ENCODE peak calls at places on chromosomes 4 and X, in four cellular contexts. K, I, Y and Q are unnamed samples.

GRCh38 chrX:138775501-138775900 is 64.0 kb upstream of the FGF13 start:
- DNase-seq in K (peak), I (no peak), Y (no peak), Q (peak)

GRCh38 chr4:1011022-1011694 is at the start of gene FGFRL1:
- DNase-seq in Y (peak), I (peak), K (peak), Q (peak)

GRCh38 chr4:118760092-118760491 is 74.9 kb downstream of the METTL14 start:
- DNase-seq in I (no peak), K (no peak), Y (no peak), Q (no peak)

GRCh38 chr4:21113496-21114213 is 413.4 kb downstream of the PACRGL start:
- DNase-seq in K (peak), Y (no peak), I (no peak), Q (no peak)

GRCh38 chr4:185219551-185220344 is 10.3 kb downstream of the SNX25 start:
- DNase-seq in Y (no peak), K (peak), I (peak), Q (no peak)

GRCh38 chr4:75180790-75181776 is 248.2 kb downstream of the PARM1 start:
- DNase-seq in K (peak), Y (no peak), I (no peak), Q (no peak)

GRCh38 chr4:53196872-53197759 is 168.7 kb downstream of the SCFD2 start:
- DNase-seq in Y (no peak), I (no peak), K (peak), Q (peak)

GRCh38 chr4:101356928-101357327 is 9.6 kb upstream of the PPP3CA start:
- DNase-seq in K (peak), Y (no peak), I (no peak), Q (no peak)

GRCh38 chrX:68083510-68083909 is 349.8 kb downstream of the OPHN1 start:
- DNase-seq in K (no peak), Y (no peak), I (no peak), Q (no peak)

GRCh38 chrX:121641560-121641959 is 594.1 kb downstream of the GLUD2 start:
- DNase-seq in I (no peak), Y (no peak), K (peak), Q (no peak)

GRCh38 chr4:79613269-79613995 is 205.4 kb upstream of the GK2 start:
- DNase-seq in I (no peak), Y (no peak), K (no peak), Q (no peak)

GRCh38 chr4:39823193-39823592 is 125.3 kb downstream of the UBE2K start:
- DNase-seq in Y (no peak), I (no peak), K (no peak), Q (no peak)

GRCh38 chr4:45701616-45702015 is 422.2 kb downstream of the GABRG1 start:
- DNase-seq in I (no peak), Y (no peak), K (no peak), Q (no peak)

GRCh38 chr4:56902703-56903102 is 5.0 kb upstream of the REST start:
- DNase-seq in K (no peak), Y (no peak), I (no peak), Q (no peak)

GRCh38 chr4:73984736-73985527 is 3.1 kb downstream of the PPBP start:
- DNase-seq in K (peak), Y (no peak), I (no peak), Q (no peak)

GRCh38 chr4:87410669-87411068 is 11.7 kb upstream of the NUDT9 start:
- DNase-seq in Y (no peak), I (no peak), K (no peak), Q (no peak)

GRCh38 chrX:16671005-16671404 is 21.0 kb downstream of the S100G start:
- DNase-seq in K (peak), Y (no peak), I (no peak), Q (peak)

GRCh38 chr4:141247430-141247780 is 26.7 kb downstream of the ZNF330 start:
- DNase-seq in I (no peak), K (no peak), Y (no peak), Q (no peak)

GRCh38 chr4:33532821-33533220 is 2711.5 kb downstream of the ARAP2 start:
- DNase-seq in I (no peak), K (no peak), Y (no peak), Q (no peak)

GRCh38 chrX:77658886-77659285 is 127.1 kb downstream of the ATRX start:
- DNase-seq in I (no peak), K (no peak), Y (no peak), Q (no peak)

GRCh38 chrX:42195506-42195905 is 272.2 kb upstream of the CASK start:
- DNase-seq in I (no peak), Y (no peak), K (no peak), Q (no peak)

GRCh38 chrX:72003811-72004750 is 93.4 kb downstream of the NHSL2 start:
- DNase-seq in I (peak), Y (no peak), K (peak), Q (no peak)

GRCh38 chrX:37846934-37847732 is at the start of gene DYNLT3:
- DNase-seq in K (peak), Y (peak), I (peak), Q (peak)

GRCh38 chr4:128955751-128956150 is 137.6 kb downstream of the SCLT1 start:
- DNase-seq in I (no peak), Y (no peak), K (peak), Q (no peak)

GRCh38 chr4:17726911-17727310 is 54.5 kb downstream of the FAM184B start:
- DNase-seq in Y (no peak), K (no peak), I (no peak), Q (no peak)

GRCh38 chrX:19810809-19811208 is 76.6 kb downstream of the SH3KBP1 start:
- DNase-seq in K (no peak), Y (no peak), I (no peak), Q (peak)

GRCh38 chrX:3527166-3527565 is 180.7 kb upstream of the MXRA5 start:
- DNase-seq in I (no peak), Y (no peak), K (no peak), Q (no peak)

GRCh38 chr4:7289619-7290018 is 97.3 kb downstream of the SORCS2 start:
- DNase-seq in Y (no peak), K (no peak), I (no peak), Q (no peak)

GRCh38 chrX:13078739-13079444 is 34.5 kb upstream of the FAM9C start:
- DNase-seq in K (peak), Y (no peak), I (peak), Q (peak)